ENCODE peak calls at places on chromosomes 5 and 9, in seven cellular contexts. One of them, this sample, is unnamed.

GRCh38 chr9:137975936-137976565 is 98.5 kb downstream of the CACNA1B start:
- DNase-seq in H9: no peak
- DNase-seq in DND-41: no peak
- DNase-seq in Karpas-422: no peak
- DNase-seq in mammary epithelial cell: no peak
- DNase-seq in H1: no peak
- DNase-seq in fibroblast of lung: no peak
- DNase-seq in this sample: no peak

GRCh38 chr5:14364096-14364495 is 217.5 kb upstream of the OTULINL start:
- DNase-seq in DND-41: no peak
- DNase-seq in H9: no peak
- DNase-seq in H1: no peak
- DNase-seq in fibroblast of lung: no peak
- DNase-seq in Karpas-422: peak
- DNase-seq in mammary epithelial cell: no peak
- DNase-seq in this sample: no peak

GRCh38 chr9:126818482-126818881 is 13.6 kb downstream of the ZBTB43 start:
- DNase-seq in H9: no peak
- DNase-seq in Karpas-422: no peak
- DNase-seq in DND-41: no peak
- DNase-seq in fibroblast of lung: no peak
- DNase-seq in H1: no peak
- DNase-seq in mammary epithelial cell: no peak
- DNase-seq in this sample: no peak

GRCh38 chr5:14036514-14036913 is 92.0 kb upstream of the DNAH5 start:
- DNase-seq in H1: no peak
- DNase-seq in mammary epithelial cell: peak
- DNase-seq in Karpas-422: no peak
- DNase-seq in H9: peak
- DNase-seq in fibroblast of lung: peak
- DNase-seq in DND-41: no peak
- DNase-seq in this sample: no peak

GRCh38 chr5:33685873-33686550 is 205.8 kb downstream of the ADAMTS12 start:
- DNase-seq in mammary epithelial cell: no peak
- DNase-seq in H1: peak
- DNase-seq in Karpas-422: no peak
- DNase-seq in H9: peak
- DNase-seq in fibroblast of lung: no peak
- DNase-seq in DND-41: no peak
- DNase-seq in this sample: no peak

GRCh38 chr5:60710362-60710761 is 10.4 kb upstream of the DEPDC1B start:
- DNase-seq in DND-41: no peak
- DNase-seq in H1: no peak
- DNase-seq in Karpas-422: no peak
- DNase-seq in mammary epithelial cell: no peak
- DNase-seq in H9: no peak
- DNase-seq in fibroblast of lung: no peak
- DNase-seq in this sample: no peak

GRCh38 chr9:12916037-12916436 is 141.2 kb downstream of the LURAP1L start:
- DNase-seq in fibroblast of lung: peak
- DNase-seq in H9: no peak
- DNase-seq in mammary epithelial cell: peak
- DNase-seq in H1: no peak
- DNase-seq in DND-41: no peak
- DNase-seq in Karpas-422: no peak
- DNase-seq in this sample: peak

GRCh38 chr5:73230264-73231244 is 57.6 kb downstream of the TMEM174 start:
- DNase-seq in H9: peak
- DNase-seq in DND-41: no peak
- DNase-seq in fibroblast of lung: no peak
- DNase-seq in H1: peak
- DNase-seq in Karpas-422: no peak
- DNase-seq in mammary epithelial cell: no peak
- DNase-seq in this sample: no peak

GRCh38 chr5:89988998-89989690 is 420.4 kb downstream of the CETN3 start:
- DNase-seq in H9: no peak
- DNase-seq in H1: no peak
- DNase-seq in mammary epithelial cell: no peak
- DNase-seq in Karpas-422: no peak
- DNase-seq in fibroblast of lung: peak
- DNase-seq in DND-41: no peak
- DNase-seq in this sample: no peak

GRCh38 chr5:83035373-83036170 is 41.6 kb downstream of the TMEM167A start:
- DNase-seq in mammary epithelial cell: no peak
- DNase-seq in Karpas-422: no peak
- DNase-seq in H1: no peak
- DNase-seq in H9: no peak
- DNase-seq in DND-41: no peak
- DNase-seq in fibroblast of lung: no peak
- DNase-seq in this sample: no peak

GRCh38 chr5:107005161-107005560 is 665.6 kb downstream of the EFNA5 start:
- DNase-seq in Karpas-422: no peak
- DNase-seq in fibroblast of lung: no peak
- DNase-seq in H9: no peak
- DNase-seq in mammary epithelial cell: no peak
- DNase-seq in H1: no peak
- DNase-seq in DND-41: no peak
- DNase-seq in this sample: no peak

GRCh38 chr5:66436721-66437120 is 159.5 kb upstream of the MAST4 start:
- DNase-seq in DND-41: no peak
- DNase-seq in fibroblast of lung: no peak
- DNase-seq in mammary epithelial cell: no peak
- DNase-seq in Karpas-422: peak
- DNase-seq in H9: peak
- DNase-seq in H1: no peak
- DNase-seq in this sample: peak

GRCh38 chr5:133360693-133361479 is 251.5 kb downstream of the FSTL4 start:
- DNase-seq in H9: no peak
- DNase-seq in H1: peak
- DNase-seq in DND-41: no peak
- DNase-seq in fibroblast of lung: no peak
- DNase-seq in mammary epithelial cell: no peak
- DNase-seq in Karpas-422: no peak
- DNase-seq in this sample: no peak

GRCh38 chr9:8268216-8268878 is 468.8 kb upstream of the DMAC1 start:
- DNase-seq in Karpas-422: no peak
- DNase-seq in H9: no peak
- DNase-seq in DND-41: no peak
- DNase-seq in H1: no peak
- DNase-seq in fibroblast of lung: no peak
- DNase-seq in mammary epithelial cell: no peak
- DNase-seq in this sample: no peak

GRCh38 chr9:84301851-84302250 is 38.7 kb downstream of the SLC28A3 start:
- DNase-seq in DND-41: no peak
- DNase-seq in fibroblast of lung: peak
- DNase-seq in H1: no peak
- DNase-seq in H9: no peak
- DNase-seq in mammary epithelial cell: no peak
- DNase-seq in Karpas-422: no peak
- DNase-seq in this sample: no peak

GRCh38 chr5:157529002-157529401 is 46.6 kb downstream of the ADAM19 start:
- DNase-seq in H1: no peak
- DNase-seq in mammary epithelial cell: no peak
- DNase-seq in DND-41: no peak
- DNase-seq in fibroblast of lung: no peak
- DNase-seq in Karpas-422: no peak
- DNase-seq in H9: no peak
- DNase-seq in this sample: no peak

GRCh38 chr9:32348289-32348688 is 36.2 kb upstream of the ACO1 start:
- DNase-seq in fibroblast of lung: peak
- DNase-seq in mammary epithelial cell: peak
- DNase-seq in Karpas-422: no peak
- DNase-seq in H1: no peak
- DNase-seq in DND-41: no peak
- DNase-seq in H9: no peak
- DNase-seq in this sample: no peak

GRCh38 chr5:111404270-111404769 is 108.0 kb downstream of the STARD4 start:
- DNase-seq in H9: no peak
- DNase-seq in mammary epithelial cell: no peak
- DNase-seq in fibroblast of lung: peak
- DNase-seq in Karpas-422: no peak
- DNase-seq in H1: no peak
- DNase-seq in DND-41: no peak
- DNase-seq in this sample: no peak

GRCh38 chr5:142697356-142697807 is 11.5 kb upstream of the FGF1 start:
- DNase-seq in mammary epithelial cell: no peak
- DNase-seq in DND-41: no peak
- DNase-seq in Karpas-422: no peak
- DNase-seq in fibroblast of lung: peak
- DNase-seq in H9: peak
- DNase-seq in H1: no peak
- DNase-seq in this sample: no peak

GRCh38 chr9:93132287-93132927 is 1.6 kb downstream of the NINJ1 start:
- DNase-seq in H1: no peak
- DNase-seq in DND-41: no peak
- DNase-seq in Karpas-422: no peak
- DNase-seq in fibroblast of lung: peak
- DNase-seq in mammary epithelial cell: peak
- DNase-seq in H9: no peak
- DNase-seq in this sample: no peak
- H3K27ac ChIP-seq in H1: no peak
- H3K27ac ChIP-seq in DND-41: no peak
- H3K27ac ChIP-seq in Karpas-422: no peak
- H3K27ac ChIP-seq in fibroblast of lung: peak
- H3K27ac ChIP-seq in mammary epithelial cell: peak
- H3K27ac ChIP-seq in H9: no peak
- H3K27ac ChIP-seq in this sample: peak

GRCh38 chr5:84383816-84384603 is 670 bp downstream of the EDIL3 start:
- DNase-seq in fibroblast of lung: peak
- DNase-seq in Karpas-422: no peak
- DNase-seq in H9: peak
- DNase-seq in mammary epithelial cell: peak
- DNase-seq in H1: peak
- DNase-seq in DND-41: no peak
- DNase-seq in this sample: no peak

GRCh38 chr5:84381501-84382362 is 2.9 kb downstream of the EDIL3 start:
- DNase-seq in DND-41: no peak
- DNase-seq in fibroblast of lung: peak
- DNase-seq in H1: no peak
- DNase-seq in mammary epithelial cell: peak
- DNase-seq in H9: no peak
- DNase-seq in Karpas-422: no peak
- DNase-seq in this sample: no peak

GRCh38 chr5:84384604-84385575 is at the start of gene EDIL3:
- DNase-seq in fibroblast of lung: peak
- DNase-seq in DND-41: no peak
- DNase-seq in mammary epithelial cell: peak
- DNase-seq in H9: peak
- DNase-seq in Karpas-422: no peak
- DNase-seq in H1: peak
- DNase-seq in this sample: no peak

GRCh38 chr5:84382363-84383295 is 2.1 kb downstream of the EDIL3 start:
- DNase-seq in fibroblast of lung: peak
- DNase-seq in Karpas-422: no peak
- DNase-seq in DND-41: no peak
- DNase-seq in mammary epithelial cell: peak
- DNase-seq in H1: peak
- DNase-seq in H9: peak
- DNase-seq in this sample: no peak

GRCh38 chr5:84383296-84383815 is 1.3 kb downstream of the EDIL3 start:
- DNase-seq in mammary epithelial cell: no peak
- DNase-seq in DND-41: no peak
- DNase-seq in H9: peak
- DNase-seq in Karpas-422: no peak
- DNase-seq in fibroblast of lung: no peak
- DNase-seq in H1: no peak
- DNase-seq in this sample: no peak
- H2AFZ ChIP-seq in mammary epithelial cell: peak
- H2AFZ ChIP-seq in DND-41: no peak
- H2AFZ ChIP-seq in H9: no peak
- H2AFZ ChIP-seq in Karpas-422: no peak
- H2AFZ ChIP-seq in fibroblast of lung: no peak
- H2AFZ ChIP-seq in H1: no peak
- H2AFZ ChIP-seq in this sample: no peak

GRCh38 chr5:159877087-159877486 is 39.2 kb upstream of the ADRA1B start:
- DNase-seq in fibroblast of lung: no peak
- DNase-seq in H1: no peak
- DNase-seq in H9: no peak
- DNase-seq in Karpas-422: no peak
- DNase-seq in DND-41: no peak
- DNase-seq in mammary epithelial cell: no peak
- DNase-seq in this sample: no peak
- H3K27ac ChIP-seq in fibroblast of lung: no peak
- H3K27ac ChIP-seq in H1: no peak
- H3K27ac ChIP-seq in H9: no peak
- H3K27ac ChIP-seq in Karpas-422: no peak
- H3K27ac ChIP-seq in DND-41: no peak
- H3K27ac ChIP-seq in mammary epithelial cell: no peak
- H3K27ac ChIP-seq in this sample: no peak

GRCh38 chr5:109454726-109455505 is 45.1 kb upstream of the PJA2 start:
- DNase-seq in DND-41: no peak
- DNase-seq in fibroblast of lung: peak
- DNase-seq in H9: no peak
- DNase-seq in H1: no peak
- DNase-seq in Karpas-422: no peak
- DNase-seq in mammary epithelial cell: peak
- DNase-seq in this sample: no peak
- H2AFZ ChIP-seq in DND-41: peak
- H2AFZ ChIP-seq in fibroblast of lung: no peak
- H2AFZ ChIP-seq in H9: no peak
- H2AFZ ChIP-seq in H1: no peak
- H2AFZ ChIP-seq in Karpas-422: no peak
- H2AFZ ChIP-seq in mammary epithelial cell: peak
- H2AFZ ChIP-seq in this sample: peak

GRCh38 chr9:25948182-25948581 is 269.9 kb upstream of the TUSC1 start:
- DNase-seq in fibroblast of lung: no peak
- DNase-seq in Karpas-422: no peak
- DNase-seq in H1: no peak
- DNase-seq in DND-41: no peak
- DNase-seq in mammary epithelial cell: no peak
- DNase-seq in H9: no peak
- DNase-seq in this sample: no peak
- H3K27ac ChIP-seq in fibroblast of lung: no peak
- H3K27ac ChIP-seq in Karpas-422: no peak
- H3K27ac ChIP-seq in H1: no peak
- H3K27ac ChIP-seq in DND-41: no peak
- H3K27ac ChIP-seq in mammary epithelial cell: no peak
- H3K27ac ChIP-seq in H9: no peak
- H3K27ac ChIP-seq in this sample: no peak

GRCh38 chr5:139413963-139414362 is 10.1 kb upstream of the SPATA24 start:
- DNase-seq in DND-41: no peak
- DNase-seq in fibroblast of lung: no peak
- DNase-seq in H1: no peak
- DNase-seq in mammary epithelial cell: no peak
- DNase-seq in Karpas-422: no peak
- DNase-seq in H9: no peak
- DNase-seq in this sample: no peak
- H2AFZ ChIP-seq in DND-41: no peak
- H2AFZ ChIP-seq in fibroblast of lung: no peak
- H2AFZ ChIP-seq in H1: no peak
- H2AFZ ChIP-seq in mammary epithelial cell: no peak
- H2AFZ ChIP-seq in Karpas-422: no peak
- H2AFZ ChIP-seq in H9: no peak
- H2AFZ ChIP-seq in this sample: no peak

This sample was measured in HCT116.